ENCODE peak calls at places on chromosomes 5 and 9, in seven cellular contexts. P, W, H, K, B, E and F are unnamed samples.

GRCh38 chr9:99012957-99013512 is 69.3 kb downstream of the COL15A1 start:
- DNase-seq in P (no peak), W (no peak), H (no peak), K (no peak), B (no peak), E (no peak), F (no peak)

GRCh38 chr5:93355691-93356090 is 225.3 kb downstream of the NR2F1-AS1 start:
- DNase-seq in P (no peak), W (no peak), H (no peak), K (no peak), B (no peak), E (no peak), F (no peak)

GRCh38 chr9:130432796-130433167 is 12.0 kb upstream of the ASS1 start:
- DNase-seq in P (no peak), W (no peak), H (no peak), K (no peak), B (peak; percentile 55), E (no peak), F (no peak)

GRCh38 chr9:128218518-128219389 is 15.6 kb downstream of the DNM1 start:
- DNase-seq in P (peak; percentile 89), W (peak; percentile 90), H (no peak), K (peak; percentile 79), B (peak; percentile 100), E (no peak), F (no peak)

GRCh38 chr9:129755151-129755550 is 2.3 kb upstream of the PTGES start:
- DNase-seq in P (no peak), W (no peak), H (no peak), K (no peak), B (no peak), E (no peak), F (no peak)

GRCh38 chr5:29122306-29122705 is 2071.2 kb upstream of the CDH6 start:
- DNase-seq in P (no peak), W (no peak), H (no peak), K (no peak), B (no peak), E (peak; percentile 15), F (no peak)

GRCh38 chr9:122402403-122403268 is 31.8 kb downstream of the PTGS1 start:
- DNase-seq in P (peak; percentile 96), W (peak; percentile 95), H (no peak), K (peak; percentile 70), B (no peak), E (no peak), F (peak; percentile 11)

GRCh38 chr5:83407931-83408330 is 63.6 kb upstream of the VCAN start:
- DNase-seq in P (no peak), W (no peak), H (no peak), K (no peak), B (no peak), E (no peak), F (no peak)

GRCh38 chr9:87701931-87702421 is 23.9 kb upstream of the CTSL start:
- DNase-seq in P (peak; percentile 89), W (no peak), H (no peak), K (no peak), B (peak; percentile 92), E (no peak), F (no peak)

GRCh38 chr9:113187935-113188595 is 33.0 kb downstream of the FKBP15 start:
- DNase-seq in P (peak; percentile 94), W (peak; percentile 97), H (peak; percentile 72), K (peak; percentile 87), B (peak; percentile 2), E (no peak), F (no peak)

GRCh38 chr9:114914139-114914538 is 16.3 kb downstream of the TNFSF8 start:
- DNase-seq in P (no peak), W (no peak), H (no peak), K (no peak), B (no peak), E (no peak), F (no peak)

GRCh38 chr9:81146684-81147337 is 542.5 kb downstream of the TLE1 start:
- DNase-seq in P (peak; percentile 80), W (peak; percentile 55), H (no peak), K (peak; percentile 41), B (no peak), E (no peak), F (no peak)

GRCh38 chr9:14221558-14221957 is 92.4 kb downstream of the NFIB start:
- DNase-seq in P (peak; percentile 88), W (peak; percentile 94), H (no peak), K (peak; percentile 53), B (no peak), E (no peak), F (no peak)

GRCh38 chr5:156186760-156187159 is 140.2 kb upstream of the SGCD start:
- DNase-seq in P (peak; percentile 34), W (no peak), H (no peak), K (no peak), B (no peak), E (no peak), F (no peak)

GRCh38 chr9:83062653-83063527 is at the start of gene RASEF:
- DNase-seq in P (peak; percentile 57), W (peak; percentile 36), H (no peak), K (no peak), B (peak; percentile 82), E (peak; percentile 51), F (no peak)

GRCh38 chr5:107268241-107268640 is 402.5 kb downstream of the EFNA5 start:
- DNase-seq in P (peak; percentile 45), W (no peak), H (no peak), K (no peak), B (no peak), E (no peak), F (no peak)

GRCh38 chr5:976849-977751 is 31.5 kb upstream of the NKD2 start:
- DNase-seq in P (no peak), W (no peak), H (no peak), K (no peak), B (no peak), E (no peak), F (no peak)

GRCh38 chr9:135101068-135101410 is 13.6 kb downstream of the OLFM1 start:
- DNase-seq in P (no peak), W (no peak), H (no peak), K (no peak), B (no peak), E (no peak), F (no peak)

GRCh38 chr5:120823316-120823715 is 359.2 kb downstream of the PRR16 start:
- DNase-seq in P (peak; percentile 24), W (no peak), H (no peak), K (no peak), B (no peak), E (no peak), F (no peak)

GRCh38 chr5:176864755-176865154 is 34.4 kb downstream of the HK3 start:
- DNase-seq in P (no peak), W (no peak), H (no peak), K (no peak), B (no peak), E (no peak), F (no peak)

GRCh38 chr5:373710-374602 is 52.4 kb downstream of the AHRR start:
- DNase-seq in P (peak; percentile 67), W (peak; percentile 73), H (no peak), K (no peak), B (peak; percentile 4), E (peak; percentile 90), F (no peak)

GRCh38 chr9:21695874-21696341 is 106.5 kb upstream of the MTAP start:
- DNase-seq in P (no peak), W (no peak), H (no peak), K (no peak), B (no peak), E (no peak), F (no peak)

GRCh38 chr9:85536076-85536475 is 205.7 kb downstream of the AGTPBP1 start:
- DNase-seq in P (peak; percentile 90), W (peak; percentile 46), H (no peak), K (no peak), B (no peak), E (no peak), F (no peak)

GRCh38 chr5:163567811-163568210 is 62.4 kb downstream of the MAT2B start:
- DNase-seq in P (peak; percentile 61), W (no peak), H (no peak), K (no peak), B (no peak), E (no peak), F (no peak)

GRCh38 chr5:136424835-136425694 is 59.7 kb upstream of the TRPC7 start:
- DNase-seq in P (peak; percentile 31), W (peak; percentile 20), H (no peak), K (peak; percentile 10), B (peak; percentile 85), E (peak; percentile 30), F (peak; percentile 51)

GRCh38 chr5:178111925-178112324 is 1.4 kb upstream of the N4BP3 start:
- DNase-seq in P (no peak), W (peak; percentile 35), H (no peak), K (no peak), B (no peak), E (no peak), F (no peak)

GRCh38 chr5:172175263-172175719 is 12.7 kb downstream of the STK10 start:
- DNase-seq in P (no peak), W (no peak), H (peak; percentile 93), K (no peak), B (no peak), E (no peak), F (peak; percentile 92)

GRCh38 chr9:22986556-22986955 is 539.9 kb downstream of the DMRTA1 start:
- DNase-seq in P (no peak), W (no peak), H (no peak), K (no peak), B (no peak), E (no peak), F (no peak)

GRCh38 chr5:107092695-107093094 is 578.0 kb downstream of the EFNA5 start:
- DNase-seq in P (peak; percentile 32), W (peak; percentile 80), H (no peak), K (no peak), B (no peak), E (no peak), F (no peak)

GRCh38 chr9:6779417-6780241 is 21.9 kb downstream of the KDM4C start:
- DNase-seq in P (peak; percentile 84), W (peak; percentile 90), H (no peak), K (no peak), B (no peak), E (peak; percentile 63), F (no peak)

GRCh38 chr9:78035369-78035993 is 3.9 kb upstream of the GNAQ start:
- DNase-seq in P (peak; percentile 73), W (peak; percentile 28), H (peak; percentile 72), K (no peak), B (peak; percentile 80), E (peak; percentile 66), F (no peak)

GRCh38 chr5:43236633-43237355 is 44.8 kb downstream of the NIM1K start:
- DNase-seq in P (no peak), W (no peak), H (no peak), K (no peak), B (no peak), E (no peak), F (no peak)

GRCh38 chr5:168356592-168356991 is 65.1 kb downstream of the WWC1 start:
- DNase-seq in P (no peak), W (no peak), H (no peak), K (no peak), B (no peak), E (peak; percentile 2), F (no peak)

GRCh38 chr9:122865300-122865699 is 36.9 kb upstream of the PDCL start:
- DNase-seq in P (no peak), W (no peak), H (no peak), K (no peak), B (no peak), E (no peak), F (no peak)

GRCh38 chr5:1204693-1205242 is 3.4 kb downstream of the SLC6A19 start:
- DNase-seq in P (peak; percentile 10), W (no peak), H (no peak), K (no peak), B (peak; percentile 66), E (no peak), F (no peak)

GRCh38 chr9:37026085-37026935 is 7.8 kb downstream of the PAX5 start:
- DNase-seq in P (no peak), W (no peak), H (no peak), K (no peak), B (peak; percentile 69), E (no peak), F (no peak)

GRCh38 chr9:136023401-136024225 is 62.4 kb upstream of the UBAC1 start:
- DNase-seq in P (peak; percentile 27), W (no peak), H (no peak), K (no peak), B (no peak), E (no peak), F (no peak)

GRCh38 chr9:133910855-133911514 is 81.1 kb downstream of the VAV2 start:
- DNase-seq in P (no peak), W (no peak), H (no peak), K (no peak), B (no peak), E (no peak), F (no peak)